ENCODE peak calls at places on chromosomes 12 and 14, in four cellular contexts. Q is NB4, N is IMR-90, U is bronchial epithelial cell. S is an unnamed sample.

GRCh38 chr14:95620659-95621059 is 65.6 kb upstream of the TCL1B start:
- DNase-seq in N (no peak), Q (no peak), U (no peak), S (no peak)

GRCh38 chr12:75724913-75725312 is 213.5 kb upstream of the KRR1 start:
- DNase-seq in N (peak), U (no peak), Q (no peak), S (no peak)

GRCh38 chr12:116092162-116092561 is 185.3 kb downstream of the MED13L start:
- DNase-seq in Q (no peak), N (no peak), U (no peak), S (no peak)

GRCh38 chr12:32107376-32108267 is 975 bp downstream of the BICD1 start:
- DNase-seq in Q (peak), N (peak), U (peak), S (no peak)

GRCh38 chr12:39959467-39959866 is 146.4 kb downstream of the SLC2A13 start:
- DNase-seq in U (no peak), Q (no peak), N (no peak), S (no peak)

GRCh38 chr12:5660271-5660670 is 228.4 kb downstream of the NTF3 start:
- DNase-seq in N (no peak), U (no peak), Q (no peak), S (no peak)

GRCh38 chr12:6140646-6141045 is 16.2 kb upstream of the VWF start:
- DNase-seq in U (no peak), Q (no peak), N (no peak), S (no peak)

GRCh38 chr12:13472690-13473089 is 276.2 kb downstream of the EMP1 start:
- DNase-seq in N (peak), U (peak), Q (peak), S (no peak)

GRCh38 chr14:50001999-50002925 is 109.4 kb downstream of the ARF6 start:
- DNase-seq in U (peak), Q (peak), N (no peak), S (no peak)

GRCh38 chr14:101178184-101179072 is 274.9 kb upstream of the RTL1 start:
- DNase-seq in U (no peak), Q (no peak), N (no peak), S (peak)

GRCh38 chr12:10234562-10234961 is 21.9 kb downstream of the GABARAPL1 start:
- DNase-seq in U (no peak), Q (no peak), N (no peak), S (no peak)

GRCh38 chr14:34359423-34360120 is 102.5 kb downstream of the SPTSSA start:
- DNase-seq in Q (peak), N (no peak), U (peak), S (no peak)

GRCh38 chr14:103514596-103515421 is 7.8 kb downstream of the CKB start:
- DNase-seq in U (no peak), Q (no peak), N (no peak), S (peak)

GRCh38 chr14:58077621-58078020 is 74.4 kb downstream of the ARMH4 start:
- DNase-seq in Q (no peak), N (peak), U (no peak), S (no peak)

GRCh38 chr14:58071341-58071740 is 80.7 kb downstream of the ARMH4 start:
- DNase-seq in Q (no peak), N (no peak), U (no peak), S (no peak)

GRCh38 chr14:58068306-58068705 is 83.7 kb downstream of the ARMH4 start:
- DNase-seq in Q (no peak), U (no peak), N (no peak), S (no peak)

GRCh38 chr14:58073516-58073915 is 78.5 kb downstream of the ARMH4 start:
- DNase-seq in U (no peak), Q (no peak), N (no peak), S (no peak)

GRCh38 chr14:58072288-58073071 is 79.5 kb downstream of the ARMH4 start:
- DNase-seq in Q (peak), U (peak), N (peak), S (no peak)
- H3K4me3 ChIP-seq in Q (no peak), U (no peak), N (no peak), S (no peak)

GRCh38 chr12:53265783-53266182 is 2.3 kb upstream of the ESPL1 start:
- DNase-seq in N (no peak), U (peak), Q (no peak), S (no peak)

GRCh38 chr12:53267309-53268008 is 640 bp upstream of the ESPL1 start:
- DNase-seq in N (no peak), Q (peak), U (no peak), S (no peak)

GRCh38 chr12:53268637-53269562 is 801 bp downstream of the ESPL1 start:
- DNase-seq in Q (no peak), U (no peak), N (no peak), S (no peak)

GRCh38 chr12:53268009-53268636 is at the start of gene ESPL1:
- DNase-seq in U (peak), N (peak), Q (peak), S (peak)
- TF ChIP-seq CTCF in U (no peak), N (peak), Q (peak), S (peak)

GRCh38 chr14:52315355-52315718 is 1.2 kb downstream of the PTGER2 start:
- DNase-seq in U (no peak), N (peak), Q (peak), S (no peak)
- H3K4me3 ChIP-seq in U (no peak), N (peak), Q (peak), S (peak)

DNA sequence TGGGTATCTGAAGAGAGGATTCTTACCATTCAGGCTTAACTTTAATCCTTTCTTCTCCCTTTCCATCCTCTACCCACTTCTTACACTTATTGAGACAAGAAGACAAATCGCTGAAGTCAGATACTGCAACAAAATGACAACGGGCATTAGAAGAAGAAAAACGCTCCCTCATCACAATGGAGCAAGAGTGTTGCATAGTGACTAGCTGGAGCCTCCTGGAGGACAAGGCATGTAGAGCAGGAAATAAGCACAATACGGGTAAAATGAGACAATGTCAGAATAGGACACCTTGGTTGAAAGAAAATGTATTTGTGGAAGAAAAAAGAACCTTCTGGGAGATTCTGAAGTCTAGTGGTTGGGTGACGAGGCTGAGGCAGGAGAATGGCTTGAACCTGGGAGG is 501.0 kb downstream of the RERGL start:
- DNase-seq in N (no peak), U (peak), Q (peak), S (no peak)
- TF ChIP-seq CTCF in N (no peak), U (peak), Q (peak), S (peak)

GRCh38 chr14:90399541-90400444 is 3.0 kb downstream of the CALM1 start:
- DNase-seq in N (peak), Q (peak), U (peak), S (peak)
- H3K4me3 ChIP-seq in N (no peak), Q (peak), U (no peak), S (peak)

DNA sequence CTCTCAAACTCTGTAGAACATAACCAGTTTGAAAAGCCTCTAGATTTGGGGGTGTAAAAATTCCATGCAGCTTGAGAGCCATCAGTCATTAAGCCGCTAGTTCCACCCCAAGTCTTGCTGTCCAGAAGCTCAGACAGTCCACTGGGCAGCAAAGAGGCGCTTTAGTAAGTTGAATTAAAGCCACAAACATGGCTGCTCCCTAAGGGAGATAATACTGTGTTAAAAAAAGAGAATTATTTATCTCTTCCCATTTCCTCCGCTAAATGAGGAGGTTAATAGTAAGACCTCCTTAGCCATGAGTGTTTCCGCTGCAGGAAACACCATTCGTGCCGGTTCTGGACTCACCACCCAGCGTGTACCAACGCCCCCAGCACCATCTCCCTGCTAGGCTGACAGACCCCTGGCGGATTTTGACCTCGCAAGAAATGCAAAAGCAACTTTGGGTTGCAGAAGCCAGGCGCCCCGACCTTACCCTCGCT is 539 bp downstream of the TM7SF3 start:
- DNase-seq in Q (peak), N (peak), U (peak), S (no peak)
- TF ChIP-seq CTCF in Q (no peak), N (no peak), U (no peak), S (no peak)